ENCODE peak calls at places on chromosomes 11 and 22, in six cellular contexts. One of them, this sample, is unnamed.

GRCh38 chr22:24412274-24412673 is 15.1 kb upstream of the ADORA2A start:
- DNase-seq in osteoblast: no peak
- DNase-seq in foreskin keratinocyte: no peak
- DNase-seq in left lung: no peak
- DNase-seq in substantia nigra: no peak
- DNase-seq in right lobe of liver: no peak
- DNase-seq in this sample: no peak

GRCh38 chr11:832529-833113 is at the start of gene CD151:
- DNase-seq in osteoblast: peak; percentile 96
- DNase-seq in foreskin keratinocyte: no peak
- DNase-seq in left lung: no peak
- DNase-seq in substantia nigra: no peak
- DNase-seq in right lobe of liver: no peak
- DNase-seq in this sample: no peak

GRCh38 chr11:108788565-108789199 is 123.8 kb downstream of the DDX10 start:
- DNase-seq in osteoblast: peak; percentile 43
- DNase-seq in foreskin keratinocyte: peak; percentile 29
- DNase-seq in left lung: no peak
- DNase-seq in substantia nigra: no peak
- DNase-seq in right lobe of liver: no peak
- DNase-seq in this sample: no peak

GRCh38 chr11:116467809-116468208 is 305.0 kb downstream of the BUD13 start:
- DNase-seq in osteoblast: no peak
- DNase-seq in foreskin keratinocyte: peak; percentile 19
- DNase-seq in left lung: no peak
- DNase-seq in substantia nigra: no peak
- DNase-seq in right lobe of liver: no peak
- DNase-seq in this sample: peak; percentile 16

GRCh38 chr11:86288776-86289507 is 13.1 kb upstream of the HIKESHI start:
- DNase-seq in osteoblast: no peak
- DNase-seq in foreskin keratinocyte: no peak
- DNase-seq in left lung: no peak
- DNase-seq in substantia nigra: peak; percentile 37
- DNase-seq in right lobe of liver: no peak
- DNase-seq in this sample: no peak

GRCh38 chr11:102761646-102762238 is 18.7 kb downstream of the MMP10 start:
- DNase-seq in osteoblast: no peak
- DNase-seq in foreskin keratinocyte: peak; percentile 47
- DNase-seq in left lung: no peak
- DNase-seq in substantia nigra: no peak
- DNase-seq in right lobe of liver: no peak
- DNase-seq in this sample: no peak

GRCh38 chr11:120840661-120841060 is 183.2 kb upstream of the TBCEL start:
- DNase-seq in osteoblast: no peak
- DNase-seq in foreskin keratinocyte: no peak
- DNase-seq in left lung: no peak
- DNase-seq in substantia nigra: no peak
- DNase-seq in right lobe of liver: no peak
- DNase-seq in this sample: no peak

GRCh38 chr11:14503023-14503422 is 3.4 kb upstream of the COPB1 start:
- DNase-seq in osteoblast: no peak
- DNase-seq in foreskin keratinocyte: no peak
- DNase-seq in left lung: no peak
- DNase-seq in substantia nigra: no peak
- DNase-seq in right lobe of liver: no peak
- DNase-seq in this sample: no peak

GRCh38 chr22:22110548-22111266 is 128.1 kb upstream of the TOP3B start:
- DNase-seq in osteoblast: peak; percentile 89
- DNase-seq in foreskin keratinocyte: peak; percentile 93
- DNase-seq in left lung: no peak
- DNase-seq in substantia nigra: peak; percentile 71
- DNase-seq in right lobe of liver: no peak
- DNase-seq in this sample: peak; percentile 95

GRCh38 chr11:95487391-95487790 is 256.4 kb upstream of the SESN3 start:
- DNase-seq in osteoblast: no peak
- DNase-seq in foreskin keratinocyte: peak; percentile 89
- DNase-seq in left lung: no peak
- DNase-seq in substantia nigra: no peak
- DNase-seq in right lobe of liver: no peak
- DNase-seq in this sample: peak; percentile 94

GRCh38 chr11:29159552-29160465 is 857.0 kb downstream of the KCNA4 start:
- DNase-seq in osteoblast: no peak
- DNase-seq in foreskin keratinocyte: peak; percentile 62
- DNase-seq in left lung: no peak
- DNase-seq in substantia nigra: peak; percentile 13
- DNase-seq in right lobe of liver: no peak
- DNase-seq in this sample: no peak

GRCh38 chr11:59216654-59217640 is 4.2 kb upstream of the MPEG1 start:
- DNase-seq in osteoblast: no peak
- DNase-seq in foreskin keratinocyte: peak; percentile 75
- DNase-seq in left lung: peak; percentile 48
- DNase-seq in substantia nigra: peak; percentile 31
- DNase-seq in right lobe of liver: no peak
- DNase-seq in this sample: peak; percentile 41

GRCh38 chr11:70769106-70769505 is 370.8 kb downstream of the CTTN start:
- DNase-seq in osteoblast: peak; percentile 35
- DNase-seq in foreskin keratinocyte: no peak
- DNase-seq in left lung: peak; percentile 14
- DNase-seq in substantia nigra: no peak
- DNase-seq in right lobe of liver: no peak
- DNase-seq in this sample: no peak

GRCh38 chr11:120061761-120062560 is 76.0 kb downstream of the TRIM29 start:
- DNase-seq in osteoblast: no peak
- DNase-seq in foreskin keratinocyte: no peak
- DNase-seq in left lung: no peak
- DNase-seq in substantia nigra: peak; percentile 45
- DNase-seq in right lobe of liver: no peak
- DNase-seq in this sample: no peak

GRCh38 chr11:119134389-119134978 is 13.1 kb downstream of the HINFP start:
- DNase-seq in osteoblast: peak; percentile 69
- DNase-seq in foreskin keratinocyte: no peak
- DNase-seq in left lung: no peak
- DNase-seq in substantia nigra: no peak
- DNase-seq in right lobe of liver: no peak
- DNase-seq in this sample: no peak

GRCh38 chr22:31556627-31557203 is 60.4 kb downstream of the SFI1 start:
- DNase-seq in osteoblast: no peak
- DNase-seq in foreskin keratinocyte: peak; percentile 19
- DNase-seq in left lung: no peak
- DNase-seq in substantia nigra: peak; percentile 14
- DNase-seq in right lobe of liver: no peak
- DNase-seq in this sample: no peak

GRCh38 chr11:19602906-19603305 is 109.7 kb upstream of the NAV2 start:
- DNase-seq in osteoblast: no peak
- DNase-seq in foreskin keratinocyte: no peak
- DNase-seq in left lung: no peak
- DNase-seq in substantia nigra: no peak
- DNase-seq in right lobe of liver: no peak
- DNase-seq in this sample: no peak

GRCh38 chr22:24230911-24231656 is 13.8 kb downstream of the GGT5 start:
- DNase-seq in osteoblast: peak; percentile 71
- DNase-seq in foreskin keratinocyte: no peak
- DNase-seq in left lung: peak; percentile 55
- DNase-seq in substantia nigra: no peak
- DNase-seq in right lobe of liver: peak; percentile 67
- DNase-seq in this sample: no peak

GRCh38 chr11:126327280-126328000 is 23.6 kb downstream of the DCPS start:
- DNase-seq in osteoblast: no peak
- DNase-seq in foreskin keratinocyte: no peak
- DNase-seq in left lung: no peak
- DNase-seq in substantia nigra: no peak
- DNase-seq in right lobe of liver: peak; percentile 91
- DNase-seq in this sample: no peak

GRCh38 chr11:8709002-8709672 is 26.5 kb downstream of the RPL27A start:
- DNase-seq in osteoblast: peak; percentile 93
- DNase-seq in foreskin keratinocyte: no peak
- DNase-seq in left lung: peak; percentile 62
- DNase-seq in substantia nigra: peak; percentile 59
- DNase-seq in right lobe of liver: peak; percentile 77
- DNase-seq in this sample: no peak

GRCh38 chr11:86980397-86980796 is 25.2 kb upstream of the FZD4 start:
- DNase-seq in osteoblast: no peak
- DNase-seq in foreskin keratinocyte: no peak
- DNase-seq in left lung: no peak
- DNase-seq in substantia nigra: no peak
- DNase-seq in right lobe of liver: no peak
- DNase-seq in this sample: no peak

GRCh38 chr11:1759151-1759850 is 4.4 kb downstream of the CTSD start:
- DNase-seq in osteoblast: peak; percentile 82
- DNase-seq in foreskin keratinocyte: no peak
- DNase-seq in left lung: peak; percentile 34
- DNase-seq in substantia nigra: no peak
- DNase-seq in right lobe of liver: no peak
- DNase-seq in this sample: no peak

GRCh38 chr11:16402654-16403447 is 46.5 kb upstream of the SOX6 start:
- DNase-seq in osteoblast: no peak
- DNase-seq in foreskin keratinocyte: no peak
- DNase-seq in left lung: no peak
- DNase-seq in substantia nigra: peak; percentile 63
- DNase-seq in right lobe of liver: no peak
- DNase-seq in this sample: no peak

GRCh38 chr11:64413417-64413816 is 54.5 kb downstream of the RPS6KA4 start:
- DNase-seq in osteoblast: no peak
- DNase-seq in foreskin keratinocyte: no peak
- DNase-seq in left lung: no peak
- DNase-seq in substantia nigra: no peak
- DNase-seq in right lobe of liver: no peak
- DNase-seq in this sample: no peak
- H3K27ac ChIP-seq in osteoblast: no peak overlapping the region
- H3K27ac ChIP-seq in foreskin keratinocyte: no peak overlapping the region
- H3K27ac ChIP-seq in left lung: no peak overlapping the region
- H3K27ac ChIP-seq in substantia nigra: no peak overlapping the region
- H3K27ac ChIP-seq in right lobe of liver: no peak overlapping the region
- H3K27ac ChIP-seq in this sample: no peak overlapping the region

DNA sequence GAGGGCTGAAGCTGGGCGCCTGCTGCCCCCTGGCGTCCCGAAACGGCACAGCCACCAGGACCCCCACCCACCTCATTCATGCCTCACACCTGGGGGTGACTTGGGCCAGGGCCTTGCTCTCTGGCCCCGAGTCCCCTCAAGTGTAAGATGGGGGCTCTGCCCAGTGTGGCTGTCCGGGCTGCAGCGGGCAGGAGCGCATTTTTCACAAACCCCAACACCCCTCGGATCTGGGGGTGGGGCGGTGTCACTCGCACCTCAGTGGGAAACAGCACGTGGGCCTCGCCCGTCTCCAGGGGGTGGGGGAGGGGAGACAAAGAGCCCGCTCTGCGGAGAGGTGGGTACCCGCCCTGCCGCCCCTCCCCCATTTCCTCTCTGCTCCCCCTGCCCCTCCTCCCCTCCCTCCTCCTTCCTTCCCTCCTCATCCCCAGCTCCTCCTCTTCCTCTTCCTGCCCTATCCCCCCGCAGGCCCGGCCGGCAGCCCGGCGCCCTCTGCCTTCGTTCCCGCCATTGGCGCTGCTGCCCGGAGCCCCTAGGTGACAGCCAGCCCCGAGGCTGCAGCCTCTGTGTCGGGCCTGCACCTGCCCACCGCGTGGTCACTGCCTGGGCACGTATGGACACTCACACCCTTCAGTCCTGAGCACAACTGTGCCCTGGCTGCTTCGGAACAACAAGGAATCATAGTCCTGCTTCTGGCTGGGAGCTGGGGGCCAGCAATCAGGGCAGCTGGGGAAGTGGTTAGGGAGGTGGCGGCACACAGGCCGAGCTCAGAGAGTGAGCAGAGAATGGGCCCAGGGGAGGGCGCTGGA is 6.8 kb upstream of the CDKN1C start:
- DNase-seq in osteoblast: peak; percentile 93
- DNase-seq in foreskin keratinocyte: peak; percentile 49
- DNase-seq in left lung: peak; percentile 74
- DNase-seq in substantia nigra: no peak
- DNase-seq in right lobe of liver: peak; percentile 67
- DNase-seq in this sample: no peak
- H3K27ac ChIP-seq in osteoblast: no peak overlapping the region
- H3K27ac ChIP-seq in foreskin keratinocyte: no peak overlapping the region
- H3K27ac ChIP-seq in left lung: peak overlapping the region; percentile 74
- H3K27ac ChIP-seq in substantia nigra: peak overlapping the region; percentile 51
- H3K27ac ChIP-seq in right lobe of liver: peak overlapping the region; percentile 43
- H3K27ac ChIP-seq in this sample: peak overlapping the region; percentile 67

GRCh38 chr11:68342459-68343158 is 30.2 kb downstream of the LRP5 start:
- DNase-seq in osteoblast: peak; percentile 68
- DNase-seq in foreskin keratinocyte: peak; percentile 65
- DNase-seq in left lung: peak; percentile 45
- DNase-seq in substantia nigra: no peak
- DNase-seq in right lobe of liver: no peak
- DNase-seq in this sample: no peak

GRCh38 chr11:68341557-68342458 is 29.4 kb downstream of the LRP5 start:
- DNase-seq in osteoblast: peak; percentile 78
- DNase-seq in foreskin keratinocyte: no peak
- DNase-seq in left lung: no peak
- DNase-seq in substantia nigra: no peak
- DNase-seq in right lobe of liver: no peak
- DNase-seq in this sample: no peak

GRCh38 chr11:68338041-68338800 is 25.8 kb downstream of the LRP5 start:
- DNase-seq in osteoblast: peak; percentile 94
- DNase-seq in foreskin keratinocyte: peak; percentile 94
- DNase-seq in left lung: no peak
- DNase-seq in substantia nigra: no peak
- DNase-seq in right lobe of liver: no peak
- DNase-seq in this sample: peak; percentile 50

GRCh38 chr11:68340003-68340767 is 27.8 kb downstream of the LRP5 start:
- DNase-seq in osteoblast: peak; percentile 19
- DNase-seq in foreskin keratinocyte: no peak
- DNase-seq in left lung: no peak
- DNase-seq in substantia nigra: no peak
- DNase-seq in right lobe of liver: no peak
- DNase-seq in this sample: no peak

DNA sequence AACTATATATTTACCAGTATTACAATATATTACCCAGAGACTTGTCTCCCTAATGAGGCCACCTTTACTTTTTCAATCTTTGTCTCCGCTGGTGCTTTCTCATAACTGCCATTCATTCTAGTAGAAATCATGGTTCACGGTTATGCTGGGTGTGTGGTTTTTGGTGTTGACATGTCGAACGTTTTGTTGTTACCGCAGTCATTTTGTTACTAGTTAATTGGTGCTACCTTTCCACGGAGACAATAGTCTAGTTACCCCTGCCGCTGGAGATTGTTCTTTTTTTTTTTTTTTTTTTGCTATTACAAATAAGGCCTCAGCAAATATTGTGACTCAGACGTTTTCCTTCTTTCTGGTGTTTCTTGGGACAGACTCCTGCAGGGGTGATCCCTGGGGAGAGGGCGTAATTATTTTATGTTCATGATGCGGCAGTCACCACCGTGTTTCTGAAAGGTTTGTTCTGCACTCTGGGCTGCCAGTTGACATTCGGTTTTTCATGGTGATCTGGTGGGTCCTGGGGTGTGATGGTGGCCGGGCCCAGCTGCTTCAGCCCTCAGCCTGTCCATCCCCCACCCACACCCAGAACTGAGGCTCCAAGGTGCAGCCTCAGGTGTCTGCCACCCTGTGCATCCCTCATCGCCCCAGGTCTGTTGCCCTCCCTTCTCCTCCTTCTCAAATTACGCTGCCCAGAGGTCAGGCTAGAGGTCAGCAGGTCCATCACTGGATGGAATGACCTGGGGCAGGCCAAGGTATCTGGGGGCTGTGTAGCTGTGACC is 28.6 kb downstream of the LRP5 start:
- DNase-seq in osteoblast: peak; percentile 85
- DNase-seq in foreskin keratinocyte: no peak
- DNase-seq in left lung: no peak
- DNase-seq in substantia nigra: no peak
- DNase-seq in right lobe of liver: no peak
- DNase-seq in this sample: no peak
- H3K27ac ChIP-seq in osteoblast: no peak overlapping the region
- H3K27ac ChIP-seq in foreskin keratinocyte: no peak overlapping the region
- H3K27ac ChIP-seq in left lung: no peak overlapping the region
- H3K27ac ChIP-seq in substantia nigra: no peak overlapping the region
- H3K27ac ChIP-seq in right lobe of liver: no peak overlapping the region
- H3K27ac ChIP-seq in this sample: no peak overlapping the region

GRCh38 chr11:65506770-65507485 is 8.1 kb downstream of the MALAT1 start:
- DNase-seq in osteoblast: peak; percentile 5
- DNase-seq in foreskin keratinocyte: peak; percentile 98
- DNase-seq in left lung: no peak
- DNase-seq in substantia nigra: peak; percentile 82
- DNase-seq in right lobe of liver: no peak
- DNase-seq in this sample: peak; percentile 89
- H3K27ac ChIP-seq in osteoblast: peak overlapping the region; percentile 95
- H3K27ac ChIP-seq in foreskin keratinocyte: no peak overlapping the region
- H3K27ac ChIP-seq in left lung: peak overlapping the region; percentile 99
- H3K27ac ChIP-seq in substantia nigra: peak overlapping the region; percentile 100
- H3K27ac ChIP-seq in right lobe of liver: peak overlapping the region; percentile 100
- H3K27ac ChIP-seq in this sample: peak overlapping the region; percentile 100

This sample was measured in epithelial cell of prostate.